ENCODE peak calls at places on chromosome 14, in seven cellular contexts. Y, W, H, S, T, K and J are unnamed samples.

GRCh38 chr14:71610149-71610548 is 322.1 kb upstream of the RGS6 start:
- DNase-seq in Y (no peak), W (no peak), H (no peak), S (no peak), T (no peak), K (peak), J (no peak)

GRCh38 chr14:88069677-88070076 is 64.7 kb downstream of the GPR65 start:
- DNase-seq in Y (no peak), W (no peak), H (no peak), S (no peak), T (no peak), K (no peak), J (no peak)

GRCh38 chr14:77376380-77376770 is 519 bp downstream of the TMED8 start:
- DNase-seq in Y (no peak), W (no peak), H (no peak), S (no peak), T (peak), K (peak), J (no peak)

GRCh38 chr14:59309291-59309900 is 120.9 kb downstream of the DAAM1 start:
- DNase-seq in Y (no peak), W (no peak), H (no peak), S (no peak), T (no peak), K (no peak), J (no peak)

GRCh38 chr14:88785911-88786310 is 6.8 kb downstream of the EML5 start:
- DNase-seq in Y (no peak), W (no peak), H (no peak), S (no peak), T (no peak), K (no peak), J (no peak)

GRCh38 chr14:51382506-51382905 is 142.5 kb downstream of the TMX1 start:
- DNase-seq in Y (no peak), W (no peak), H (no peak), S (no peak), T (no peak), K (peak), J (no peak)

GRCh38 chr14:22908601-22909000 is 10.3 kb downstream of the RBM23 start:
- DNase-seq in Y (peak), W (no peak), H (no peak), S (no peak), T (no peak), K (no peak), J (no peak)

GRCh38 chr14:64915797-64916196 is 1.5 kb downstream of the CHURC1 start:
- DNase-seq in Y (no peak), W (no peak), H (no peak), S (no peak), T (no peak), K (no peak), J (no peak)

GRCh38 chr14:24053548-24054323 is 1.9 kb downstream of the CARMIL3 start:
- DNase-seq in Y (no peak), W (no peak), H (no peak), S (no peak), T (no peak), K (no peak), J (no peak)

GRCh38 chr14:105162374-105162979 is 6.1 kb downstream of the JAG2 start:
- DNase-seq in Y (no peak), W (no peak), H (peak), S (no peak), T (peak), K (no peak), J (peak)

GRCh38 chr14:64566651-64567122 is 16.9 kb downstream of the PPP1R36 start:
- DNase-seq in Y (peak), W (no peak), H (no peak), S (no peak), T (no peak), K (no peak), J (no peak)

GRCh38 chr14:102675396-102675795 is 82.9 kb downstream of the RCOR1 start:
- DNase-seq in Y (no peak), W (no peak), H (no peak), S (no peak), T (no peak), K (no peak), J (no peak)

GRCh38 chr14:100108840-100109593 is 43.8 kb downstream of the EVL start:
- DNase-seq in Y (peak), W (no peak), H (no peak), S (no peak), T (no peak), K (no peak), J (no peak)

GRCh38 chr14:68241862-68242490 is 422.4 kb downstream of the RAD51B start:
- DNase-seq in Y (no peak), W (no peak), H (no peak), S (no peak), T (no peak), K (peak), J (no peak)

GRCh38 chr14:59931237-59931636 is 11.3 kb downstream of the LRRC9 start:
- DNase-seq in Y (no peak), W (no peak), H (no peak), S (no peak), T (no peak), K (no peak), J (no peak)

GRCh38 chr14:24066490-24067132 is 4.8 kb upstream of the CPNE6 start:
- DNase-seq in Y (no peak), W (no peak), H (no peak), S (no peak), T (no peak), K (no peak), J (no peak)

GRCh38 chr14:37678916-37679315 is 83.5 kb downstream of the TTC6 start:
- DNase-seq in Y (no peak), W (no peak), H (no peak), S (no peak), T (no peak), K (no peak), J (no peak)

GRCh38 chr14:54133896-54134295 is 177.3 kb upstream of the BMP4 start:
- DNase-seq in Y (no peak), W (no peak), H (no peak), S (no peak), T (no peak), K (no peak), J (no peak)

GRCh38 chr14:23421594-23421993 is 13.5 kb upstream of the MYH6 start:
- DNase-seq in Y (no peak), W (no peak), H (no peak), S (no peak), T (peak), K (no peak), J (no peak)

GRCh38 chr14:45361727-45362126 is 108.7 kb upstream of the MIS18BP1 start:
- DNase-seq in Y (no peak), W (no peak), H (no peak), S (no peak), T (no peak), K (no peak), J (no peak)

GRCh38 chr14:43789458-43789857 is 717.6 kb downstream of the FSCB start:
- DNase-seq in Y (no peak), W (no peak), H (no peak), S (peak), T (no peak), K (no peak), J (no peak)

GRCh38 chr14:53501361-53502320 is 348.5 kb upstream of the DDHD1 start:
- DNase-seq in Y (no peak), W (no peak), H (peak), S (no peak), T (no peak), K (no peak), J (no peak)

GRCh38 chr14:65486856-65487255 is 74.3 kb downstream of the FUT8 start:
- DNase-seq in Y (no peak), W (no peak), H (no peak), S (no peak), T (no peak), K (peak), J (no peak)

GRCh38 chr14:57139173-57139572 is 129.5 kb downstream of the EXOC5 start:
- DNase-seq in Y (no peak), W (no peak), H (no peak), S (no peak), T (no peak), K (no peak), J (no peak)

GRCh38 chr14:54683882-54684794 is 117.2 kb downstream of the SAMD4A start:
- DNase-seq in Y (peak), W (no peak), H (peak), S (no peak), T (no peak), K (no peak), J (no peak)

GRCh38 chr14:75011356-75012097 is 8.8 kb downstream of the EIF2B2 start:
- DNase-seq in Y (peak), W (no peak), H (no peak), S (no peak), T (no peak), K (no peak), J (no peak)